ENCODE peak calls at places on chromosomes 4 and X, in ten cellular contexts. N, T, G, A, U, K, Q, J, L and B are unnamed samples.

GRCh38 chr4:76753814-76754213 is 144.1 kb downstream of the SOWAHB start:
- DNase-seq in U (no peak), T (peak; percentile 66), A (no peak), L (no peak), G (no peak), Q (no peak), J (peak; percentile 91), K (no peak), N (no peak), B (no peak)

GRCh38 chrX:77451041-77451440 is 3.9 kb downstream of the FGF16 start:
- DNase-seq in U (no peak), N (no peak), L (no peak), K (no peak), A (no peak), G (no peak), Q (no peak), J (peak; percentile 72), T (no peak), B (no peak)

GRCh38 chrX:97527725-97528124 is 644.0 kb downstream of the RPA4 start:
- DNase-seq in N (no peak), U (no peak), T (no peak), Q (no peak), K (no peak), L (no peak), A (no peak), G (no peak), J (no peak), B (no peak)

GRCh38 chr4:87819281-87819919 is 13.4 kb upstream of the MEPE start:
- DNase-seq in G (no peak), T (no peak), N (no peak), U (peak; percentile 28), Q (no peak), K (no peak), J (peak; percentile 90), A (no peak), L (no peak), B (no peak)

GRCh38 chrX:70134116-70134477 is 850 bp downstream of the IGBP1 start:
- DNase-seq in L (no peak), N (no peak), G (no peak), Q (no peak), A (no peak), T (no peak), U (no peak), K (no peak), J (peak; percentile 14), B (no peak)

GRCh38 chr4:110733901-110734300 is 111.0 kb upstream of the PITX2 start:
- DNase-seq in L (no peak), A (no peak), G (no peak), K (no peak), U (no peak), J (peak; percentile 7), Q (no peak), N (no peak), T (no peak), B (no peak)

GRCh38 chr4:155819066-155819465 is 47.0 kb downstream of the ASIC5 start:
- DNase-seq in G (no peak), K (no peak), T (no peak), J (peak; percentile 36), L (no peak), A (no peak), U (no peak), Q (no peak), N (no peak), B (no peak)

GRCh38 chrX:9907645-9908387 is 59.3 kb upstream of the CLDN34 start:
- DNase-seq in L (no peak), T (no peak), A (no peak), U (no peak), G (no peak), Q (no peak), N (no peak), J (peak; percentile 85), K (no peak), B (no peak)

GRCh38 chr4:81196126-81196650 is 18.8 kb downstream of the PRKG2 start:
- DNase-seq in N (no peak), K (no peak), L (no peak), J (no peak), U (no peak), G (no peak), T (no peak), A (no peak), Q (no peak), B (no peak)

GRCh38 chr4:165079476-165079875 is 25.8 kb downstream of the TRIM75 start:
- DNase-seq in T (no peak), G (no peak), L (no peak), Q (no peak), K (no peak), A (no peak), U (no peak), J (peak; percentile 34), N (no peak), B (no peak)

GRCh38 chr4:119984998-119985397 is 81.7 kb downstream of the MAD2L1 start:
- DNase-seq in N (no peak), K (no peak), A (no peak), U (no peak), Q (no peak), J (no peak), T (no peak), L (no peak), G (no peak), B (no peak)

GRCh38 chr4:153365003-153365402 is 20.5 kb downstream of the MND1 start:
- DNase-seq in L (no peak), T (no peak), Q (no peak), K (no peak), N (no peak), G (no peak), J (no peak), A (no peak), U (no peak), B (no peak)

GRCh38 chrX:33156152-33156726 is 55.1 kb downstream of the DMD start:
- DNase-seq in G (no peak), Q (no peak), K (no peak), L (no peak), A (no peak), U (no peak), J (peak; percentile 28), N (no peak), T (no peak), B (no peak)

GRCh38 chrX:105564536-105564935 is 257.8 kb upstream of the NRK start:
- DNase-seq in Q (no peak), G (no peak), K (no peak), N (no peak), A (no peak), L (no peak), J (peak; percentile 79), U (no peak), T (peak; percentile 12), B (no peak)

GRCh38 chr4:6391852-6392188 is 80.6 kb downstream of the PPP2R2C start:
- DNase-seq in T (no peak), N (no peak), A (no peak), L (no peak), J (no peak), G (no peak), K (no peak), U (no peak), Q (no peak), B (no peak)

GRCh38 chr4:156138781-156139280 is 185.2 kb upstream of the CTSO start:
- DNase-seq in K (no peak), U (no peak), L (no peak), Q (no peak), N (no peak), T (no peak), G (no peak), A (no peak), J (no peak), B (no peak)

GRCh38 chr4:4693258-4693657 is 151.4 kb upstream of the STX18 start:
- DNase-seq in J (peak; percentile 32), A (no peak), K (no peak), T (no peak), Q (no peak), L (no peak), U (no peak), G (no peak), N (no peak), B (no peak)

GRCh38 chr4:96139251-96139929 is 299.5 kb downstream of the PDHA2 start:
- DNase-seq in U (no peak), N (no peak), A (no peak), T (no peak), L (no peak), Q (no peak), J (no peak), G (no peak), K (no peak), B (no peak)

GRCh38 chrX:1169198-1169597 is 43.3 kb downstream of the CRLF2 start:
- DNase-seq in A (no peak), K (no peak), Q (no peak), T (no peak), U (no peak), G (no peak), L (no peak), N (no peak), J (no peak), B (no peak)

GRCh38 chr4:1210241-1210841 is 38.0 kb upstream of the SPON2 start:
- DNase-seq in T (no peak), G (no peak), U (no peak), Q (no peak), J (no peak), K (no peak), N (no peak), A (no peak), L (no peak), B (no peak)

GRCh38 chrX:11533211-11533651 is 132.5 kb downstream of the ARHGAP6 start:
- DNase-seq in K (no peak), J (peak; percentile 85), T (peak; percentile 48), L (no peak), N (no peak), G (no peak), A (peak; percentile 22), U (peak; percentile 78), Q (no peak), B (no peak)

GRCh38 chr4:29805245-29805644 is 914.9 kb upstream of the PCDH7 start:
- DNase-seq in U (no peak), J (no peak), G (no peak), A (no peak), L (no peak), T (no peak), N (no peak), K (no peak), Q (no peak), B (no peak)

GRCh38 chrX:132435222-132435621 is 53.6 kb downstream of the MBNL3 start:
- DNase-seq in U (no peak), A (no peak), T (no peak), G (no peak), J (peak; percentile 52), N (no peak), K (no peak), Q (no peak), L (no peak), B (no peak)

GRCh38 chr4:94348705-94349104 is 6.1 kb upstream of the HPGDS start:
- DNase-seq in K (no peak), L (no peak), N (no peak), T (no peak), Q (no peak), U (no peak), J (no peak), G (no peak), A (no peak), B (no peak)

GRCh38 chr4:114384629-114385028 is 214.0 kb upstream of the UGT8 start:
- DNase-seq in U (peak; percentile 17), K (no peak), Q (no peak), G (no peak), N (no peak), J (peak; percentile 77), T (peak; percentile 43), A (no peak), L (no peak), B (no peak)

GRCh38 chr4:81491943-81492342 is 20.2 kb upstream of the RASGEF1B start:
- DNase-seq in T (no peak), Q (no peak), A (no peak), J (peak; percentile 43), G (no peak), N (no peak), L (no peak), K (no peak), U (no peak), B (no peak)

GRCh38 chrX:153642313-153642654 is 4.7 kb upstream of the DUSP9 start:
- DNase-seq in Q (peak; percentile 20), J (no peak), N (no peak), U (no peak), A (no peak), K (no peak), L (no peak), G (no peak), T (no peak), B (no peak)

GRCh38 chr4:10354746-10355145 is 102.5 kb downstream of the ZNF518B start:
- DNase-seq in J (no peak), U (no peak), N (no peak), Q (no peak), L (no peak), K (no peak), G (no peak), T (no peak), A (no peak), B (no peak)